ENCODE peak calls at places on chromosome 20, in nine cellular contexts. One of them, this sample, is unnamed.

GRCh38 chr20:17530716-17531536 is at the start of gene BFSP1:
- DNase-seq in neural progenitor cell: peak
- DNase-seq in neural crest cell: peak
- DNase-seq in BJ: no peak
- DNase-seq in lung: peak
- DNase-seq in left ventricle myocardium inferior: peak
- DNase-seq in endodermal cell: peak
- DNase-seq in B cell: peak
- DNase-seq in cardiac fibroblast: peak
- DNase-seq in this sample: peak

GRCh38 chr20:17969276-17969883 is 562 bp downstream of the MGME1 start:
- DNase-seq in neural progenitor cell: peak
- DNase-seq in neural crest cell: no peak
- DNase-seq in BJ: no peak
- DNase-seq in lung: no peak
- DNase-seq in left ventricle myocardium inferior: no peak
- DNase-seq in endodermal cell: peak
- DNase-seq in B cell: no peak
- DNase-seq in cardiac fibroblast: peak
- DNase-seq in this sample: no peak

GRCh38 chr20:1933465-1933870 is 38.3 kb downstream of the SIRPA start:
- DNase-seq in neural progenitor cell: no peak
- DNase-seq in neural crest cell: no peak
- DNase-seq in BJ: no peak
- DNase-seq in lung: peak
- DNase-seq in left ventricle myocardium inferior: peak
- DNase-seq in endodermal cell: no peak
- DNase-seq in B cell: no peak
- DNase-seq in cardiac fibroblast: peak
- DNase-seq in this sample: no peak

GRCh38 chr20:63963784-63964301 is 5.9 kb downstream of the ZNF512B start:
- DNase-seq in neural progenitor cell: no peak
- DNase-seq in neural crest cell: no peak
- DNase-seq in BJ: no peak
- DNase-seq in lung: no peak
- DNase-seq in left ventricle myocardium inferior: peak
- DNase-seq in endodermal cell: no peak
- DNase-seq in B cell: no peak
- DNase-seq in cardiac fibroblast: no peak
- DNase-seq in this sample: no peak

GRCh38 chr20:20363449-20364015 is 4.4 kb upstream of the INSM1 start:
- DNase-seq in neural progenitor cell: peak
- DNase-seq in neural crest cell: peak
- DNase-seq in BJ: no peak
- DNase-seq in lung: no peak
- DNase-seq in left ventricle myocardium inferior: no peak
- DNase-seq in endodermal cell: peak
- DNase-seq in B cell: peak
- DNase-seq in cardiac fibroblast: no peak
- DNase-seq in this sample: no peak

GRCh38 chr20:41213150-41213820 is 75.9 kb downstream of the PLCG1 start:
- DNase-seq in neural progenitor cell: no peak
- DNase-seq in neural crest cell: no peak
- DNase-seq in BJ: no peak
- DNase-seq in lung: no peak
- DNase-seq in left ventricle myocardium inferior: peak
- DNase-seq in endodermal cell: no peak
- DNase-seq in B cell: no peak
- DNase-seq in cardiac fibroblast: no peak
- DNase-seq in this sample: no peak

GRCh38 chr20:19381947-19382346 is 169.5 kb downstream of the SLC24A3 start:
- DNase-seq in neural progenitor cell: no peak
- DNase-seq in neural crest cell: no peak
- DNase-seq in BJ: no peak
- DNase-seq in lung: no peak
- DNase-seq in left ventricle myocardium inferior: no peak
- DNase-seq in endodermal cell: no peak
- DNase-seq in B cell: no peak
- DNase-seq in cardiac fibroblast: no peak
- DNase-seq in this sample: no peak

GRCh38 chr20:48656661-48657211 is 171.1 kb downstream of the PREX1 start:
- DNase-seq in neural progenitor cell: peak
- DNase-seq in neural crest cell: peak
- DNase-seq in BJ: no peak
- DNase-seq in lung: no peak
- DNase-seq in left ventricle myocardium inferior: no peak
- DNase-seq in endodermal cell: peak
- DNase-seq in B cell: no peak
- DNase-seq in cardiac fibroblast: peak
- DNase-seq in this sample: no peak

GRCh38 chr20:967796-968742 is 34.0 kb downstream of the RSPO4 start:
- DNase-seq in neural progenitor cell: peak
- DNase-seq in neural crest cell: no peak
- DNase-seq in BJ: no peak
- DNase-seq in lung: no peak
- DNase-seq in left ventricle myocardium inferior: no peak
- DNase-seq in endodermal cell: peak
- DNase-seq in B cell: peak
- DNase-seq in cardiac fibroblast: peak
- DNase-seq in this sample: no peak

GRCh38 chr20:51050636-51051035 is 27.7 kb upstream of the KCNG1 start:
- DNase-seq in neural progenitor cell: peak
- DNase-seq in neural crest cell: no peak
- DNase-seq in BJ: no peak
- DNase-seq in lung: no peak
- DNase-seq in left ventricle myocardium inferior: no peak
- DNase-seq in endodermal cell: no peak
- DNase-seq in B cell: no peak
- DNase-seq in cardiac fibroblast: no peak
- DNase-seq in this sample: no peak

GRCh38 chr20:19758888-19759331 is 852 bp downstream of the RIN2 start:
- DNase-seq in neural progenitor cell: peak
- DNase-seq in neural crest cell: peak
- DNase-seq in BJ: no peak
- DNase-seq in lung: peak
- DNase-seq in left ventricle myocardium inferior: peak
- DNase-seq in endodermal cell: peak
- DNase-seq in B cell: peak
- DNase-seq in cardiac fibroblast: peak
- DNase-seq in this sample: no peak

GRCh38 chr20:44720617-44720993 is 5.4 kb downstream of the CCN5 start:
- DNase-seq in neural progenitor cell: no peak
- DNase-seq in neural crest cell: no peak
- DNase-seq in BJ: peak
- DNase-seq in lung: no peak
- DNase-seq in left ventricle myocardium inferior: no peak
- DNase-seq in endodermal cell: peak
- DNase-seq in B cell: no peak
- DNase-seq in cardiac fibroblast: peak
- DNase-seq in this sample: no peak

GRCh38 chr20:5675103-5676091 is 74.8 kb upstream of the SHLD1 start:
- DNase-seq in neural progenitor cell: no peak
- DNase-seq in neural crest cell: no peak
- DNase-seq in BJ: no peak
- DNase-seq in lung: no peak
- DNase-seq in left ventricle myocardium inferior: no peak
- DNase-seq in endodermal cell: no peak
- DNase-seq in B cell: no peak
- DNase-seq in cardiac fibroblast: no peak
- DNase-seq in this sample: no peak

GRCh38 chr20:33017542-33017941 is 10.0 kb downstream of the BPIFB2 start:
- DNase-seq in neural progenitor cell: no peak
- DNase-seq in neural crest cell: no peak
- DNase-seq in BJ: no peak
- DNase-seq in lung: no peak
- DNase-seq in left ventricle myocardium inferior: no peak
- DNase-seq in endodermal cell: no peak
- DNase-seq in B cell: no peak
- DNase-seq in cardiac fibroblast: no peak
- DNase-seq in this sample: no peak

GRCh38 chr20:58549231-58549630 is 34.0 kb upstream of the APCDD1L start:
- DNase-seq in neural progenitor cell: no peak
- DNase-seq in neural crest cell: no peak
- DNase-seq in BJ: no peak
- DNase-seq in lung: no peak
- DNase-seq in left ventricle myocardium inferior: no peak
- DNase-seq in endodermal cell: no peak
- DNase-seq in B cell: no peak
- DNase-seq in cardiac fibroblast: no peak
- DNase-seq in this sample: no peak

GRCh38 chr20:17431621-17432364 is 99.4 kb downstream of the BFSP1 start:
- DNase-seq in neural progenitor cell: peak
- DNase-seq in neural crest cell: peak
- DNase-seq in BJ: no peak
- DNase-seq in lung: peak
- DNase-seq in left ventricle myocardium inferior: peak
- DNase-seq in endodermal cell: peak
- DNase-seq in B cell: peak
- DNase-seq in cardiac fibroblast: peak
- DNase-seq in this sample: peak

GRCh38 chr20:19944772-19945459 is 72.2 kb upstream of the NAA20 start:
- DNase-seq in neural progenitor cell: no peak
- DNase-seq in neural crest cell: no peak
- DNase-seq in BJ: no peak
- DNase-seq in lung: no peak
- DNase-seq in left ventricle myocardium inferior: no peak
- DNase-seq in endodermal cell: no peak
- DNase-seq in B cell: no peak
- DNase-seq in cardiac fibroblast: peak
- DNase-seq in this sample: peak

GRCh38 chr20:14617123-14617522 is 279.7 kb upstream of the FLRT3 start:
- DNase-seq in neural progenitor cell: no peak
- DNase-seq in neural crest cell: no peak
- DNase-seq in BJ: no peak
- DNase-seq in lung: no peak
- DNase-seq in left ventricle myocardium inferior: no peak
- DNase-seq in endodermal cell: no peak
- DNase-seq in B cell: no peak
- DNase-seq in cardiac fibroblast: no peak
- DNase-seq in this sample: no peak

GRCh38 chr20:14619411-14619810 is 282.0 kb upstream of the FLRT3 start:
- DNase-seq in neural progenitor cell: no peak
- DNase-seq in neural crest cell: no peak
- DNase-seq in BJ: no peak
- DNase-seq in lung: no peak
- DNase-seq in left ventricle myocardium inferior: no peak
- DNase-seq in endodermal cell: no peak
- DNase-seq in B cell: no peak
- DNase-seq in cardiac fibroblast: no peak
- DNase-seq in this sample: no peak

GRCh38 chr20:14622796-14623195 is 285.4 kb upstream of the FLRT3 start:
- DNase-seq in neural progenitor cell: no peak
- DNase-seq in neural crest cell: no peak
- DNase-seq in BJ: no peak
- DNase-seq in lung: no peak
- DNase-seq in left ventricle myocardium inferior: no peak
- DNase-seq in endodermal cell: peak
- DNase-seq in B cell: no peak
- DNase-seq in cardiac fibroblast: peak
- DNase-seq in this sample: no peak
- TF ChIP-seq CTCF in neural progenitor cell: peak
- TF ChIP-seq CTCF in neural crest cell: no peak
- TF ChIP-seq CTCF in BJ: peak
- TF ChIP-seq CTCF in lung: no peak
- TF ChIP-seq CTCF in left ventricle myocardium inferior: no peak
- TF ChIP-seq CTCF in endodermal cell: peak
- TF ChIP-seq CTCF in B cell: no peak
- TF ChIP-seq CTCF in cardiac fibroblast: no peak
- TF ChIP-seq CTCF in this sample: no peak

GRCh38 chr20:35742741-35743523 is 872 bp upstream of the RBM39 start:
- DNase-seq in neural progenitor cell: peak
- DNase-seq in neural crest cell: no peak
- DNase-seq in BJ: no peak
- DNase-seq in lung: no peak
- DNase-seq in left ventricle myocardium inferior: no peak
- DNase-seq in endodermal cell: peak
- DNase-seq in B cell: peak
- DNase-seq in cardiac fibroblast: peak
- DNase-seq in this sample: peak
- TF ChIP-seq CTCF in neural progenitor cell: no peak
- TF ChIP-seq CTCF in neural crest cell: peak
- TF ChIP-seq CTCF in BJ: no peak
- TF ChIP-seq CTCF in lung: no peak
- TF ChIP-seq CTCF in left ventricle myocardium inferior: no peak
- TF ChIP-seq CTCF in endodermal cell: no peak
- TF ChIP-seq CTCF in B cell: no peak
- TF ChIP-seq CTCF in cardiac fibroblast: no peak
- TF ChIP-seq CTCF in this sample: no peak

GRCh38 chr20:56249244-56249955 is 868 bp downstream of the MC3R start:
- DNase-seq in neural progenitor cell: peak
- DNase-seq in neural crest cell: peak
- DNase-seq in BJ: no peak
- DNase-seq in lung: no peak
- DNase-seq in left ventricle myocardium inferior: no peak
- DNase-seq in endodermal cell: peak
- DNase-seq in B cell: peak
- DNase-seq in cardiac fibroblast: peak
- DNase-seq in this sample: peak
- TF ChIP-seq CTCF in neural progenitor cell: peak
- TF ChIP-seq CTCF in neural crest cell: peak
- TF ChIP-seq CTCF in BJ: peak
- TF ChIP-seq CTCF in lung: no peak
- TF ChIP-seq CTCF in left ventricle myocardium inferior: peak
- TF ChIP-seq CTCF in endodermal cell: peak
- TF ChIP-seq CTCF in B cell: no peak
- TF ChIP-seq CTCF in cardiac fibroblast: peak
- TF ChIP-seq CTCF in this sample: no peak

GRCh38 chr20:37921341-37921929 is 18.5 kb downstream of the VSTM2L start:
- DNase-seq in neural progenitor cell: no peak
- DNase-seq in neural crest cell: no peak
- DNase-seq in BJ: no peak
- DNase-seq in lung: no peak
- DNase-seq in left ventricle myocardium inferior: no peak
- DNase-seq in endodermal cell: no peak
- DNase-seq in B cell: peak
- DNase-seq in cardiac fibroblast: no peak
- DNase-seq in this sample: peak
- TF ChIP-seq CTCF in neural progenitor cell: no peak
- TF ChIP-seq CTCF in neural crest cell: no peak
- TF ChIP-seq CTCF in BJ: no peak
- TF ChIP-seq CTCF in lung: no peak
- TF ChIP-seq CTCF in left ventricle myocardium inferior: no peak
- TF ChIP-seq CTCF in endodermal cell: no peak
- TF ChIP-seq CTCF in B cell: no peak
- TF ChIP-seq CTCF in cardiac fibroblast: no peak
- TF ChIP-seq CTCF in this sample: no peak

GRCh38 chr20:46810442-46811327 is 84.0 kb upstream of the EYA2 start:
- DNase-seq in neural progenitor cell: no peak
- DNase-seq in neural crest cell: no peak
- DNase-seq in BJ: no peak
- DNase-seq in lung: no peak
- DNase-seq in left ventricle myocardium inferior: no peak
- DNase-seq in endodermal cell: peak
- DNase-seq in B cell: no peak
- DNase-seq in cardiac fibroblast: no peak
- DNase-seq in this sample: no peak
- TF ChIP-seq CTCF in neural progenitor cell: no peak
- TF ChIP-seq CTCF in neural crest cell: no peak
- TF ChIP-seq CTCF in BJ: no peak
- TF ChIP-seq CTCF in lung: no peak
- TF ChIP-seq CTCF in left ventricle myocardium inferior: no peak
- TF ChIP-seq CTCF in endodermal cell: no peak
- TF ChIP-seq CTCF in B cell: no peak
- TF ChIP-seq CTCF in cardiac fibroblast: no peak
- TF ChIP-seq CTCF in this sample: no peak

GRCh38 chr20:37282558-37282957 is 6.9 kb upstream of the MANBAL start:
- DNase-seq in neural progenitor cell: peak
- DNase-seq in neural crest cell: no peak
- DNase-seq in BJ: no peak
- DNase-seq in lung: no peak
- DNase-seq in left ventricle myocardium inferior: no peak
- DNase-seq in endodermal cell: peak
- DNase-seq in B cell: no peak
- DNase-seq in cardiac fibroblast: peak
- DNase-seq in this sample: no peak
- TF ChIP-seq CTCF in neural progenitor cell: peak
- TF ChIP-seq CTCF in neural crest cell: no peak
- TF ChIP-seq CTCF in BJ: peak
- TF ChIP-seq CTCF in lung: no peak
- TF ChIP-seq CTCF in left ventricle myocardium inferior: peak
- TF ChIP-seq CTCF in endodermal cell: peak
- TF ChIP-seq CTCF in B cell: no peak
- TF ChIP-seq CTCF in cardiac fibroblast: peak
- TF ChIP-seq CTCF in this sample: no peak